ENCODE peak calls at places on chromosome 21, in nine cellular contexts. Q is PC-3, X is neuronal stem cell, A is HepG2, E is K562, H is endothelial cell of umbilical vein, O is keratinocyte, Y is GM23248, V is fibroblast of lung. M is an unnamed sample.

GRCh38 chr21:36792505-36792967 is 93.6 kb downstream of the SIM2 start:
- DNase-seq in Q (peak; percentile 77), X (no peak), A (no peak), E (no peak), H (no peak), O (peak; percentile 60), Y (peak; percentile 34), V (peak; percentile 58), M (no peak)

GRCh38 chr21:31308584-31308983 is 35.5 kb downstream of the TIAM1 start:
- DNase-seq in Q (no peak), X (no peak), A (no peak), E (no peak), H (no peak), O (no peak), Y (no peak), V (no peak), M (no peak)

GRCh38 chr21:32131960-32132359 is 146.9 kb downstream of the MIS18A start:
- DNase-seq in Q (peak; percentile 34), X (no peak), A (peak; percentile 20), E (peak; percentile 57), H (no peak), O (no peak), Y (peak; percentile 61), V (peak; percentile 42), M (no peak)

GRCh38 chr21:15134711-15135110 is 69.9 kb upstream of the NRIP1 start:
- DNase-seq in Q (no peak), X (no peak), A (no peak), E (no peak), H (peak; percentile 44), O (no peak), Y (no peak), V (no peak), M (no peak)

GRCh38 chr21:18155508-18156193 is 89.0 kb upstream of the CHODL start:
- DNase-seq in Q (peak; percentile 9), X (peak; percentile 26), A (no peak), E (no peak), H (peak; percentile 90), O (no peak), Y (no peak), V (peak; percentile 36), M (no peak)

GRCh38 chr21:28781602-28782274 is 210.9 kb downstream of the LTN1 start:
- DNase-seq in Q (peak; percentile 72), X (no peak), A (peak; percentile 4), E (peak; percentile 21), H (peak; percentile 29), O (no peak), Y (peak; percentile 61), V (no peak), M (peak; percentile 9)

GRCh38 chr21:15837603-15838002 is 107.8 kb downstream of the USP25 start:
- DNase-seq in Q (no peak), X (no peak), A (no peak), E (no peak), H (no peak), O (no peak), Y (peak; percentile 54), V (peak; percentile 28), M (no peak)

GRCh38 chr21:38236232-38236631 is 20.6 kb upstream of the KCNJ15 start:
- DNase-seq in Q (peak; percentile 13), X (no peak), A (no peak), E (no peak), H (no peak), O (no peak), Y (peak; percentile 23), V (no peak), M (no peak)

DNA sequence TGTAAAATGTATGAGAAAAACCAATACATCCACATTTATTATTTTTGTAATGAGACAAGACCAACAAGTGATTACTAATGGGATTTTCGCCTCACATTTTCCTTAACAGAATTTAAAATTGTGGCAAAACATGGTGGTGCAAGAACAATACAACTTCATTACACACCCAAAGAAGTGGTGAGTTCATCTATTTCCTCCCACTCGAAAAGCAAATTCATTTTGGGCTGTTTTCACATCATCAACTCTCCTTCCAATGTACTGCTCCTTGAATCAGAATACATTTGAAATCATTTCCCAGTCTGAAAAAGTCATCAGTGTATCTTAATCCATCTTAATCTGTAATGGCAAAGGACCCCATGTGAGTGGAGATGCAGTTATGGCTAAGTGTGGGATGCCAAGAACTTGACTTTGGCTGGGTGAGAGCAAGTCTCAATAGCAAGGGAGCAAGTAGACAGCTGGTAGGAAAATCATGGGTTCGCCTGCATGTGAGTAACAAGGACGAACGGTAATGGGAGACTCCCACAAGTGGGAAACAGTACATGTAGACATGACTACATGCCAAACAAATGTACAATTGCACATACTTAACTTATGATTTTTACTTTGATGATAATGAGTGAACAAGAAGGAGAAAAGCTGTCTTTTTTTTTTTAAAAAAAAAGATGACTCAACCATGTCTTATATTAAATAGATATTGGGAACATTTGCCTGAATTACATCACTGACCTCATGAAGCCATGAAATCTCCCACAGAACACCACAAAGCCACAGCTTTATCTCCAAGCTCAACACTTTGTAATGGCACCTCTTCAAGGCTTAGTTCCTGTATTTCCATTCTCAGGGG is 46.0 kb downstream of the RUNX1 start:
- DNase-seq in Q (no peak), X (no peak), A (no peak), E (no peak), H (no peak), O (no peak), Y (peak; percentile 88), V (peak; percentile 94), M (no peak)
- H3K9ac ChIP-seq in Q (no peak overlapping the region), X (no peak overlapping the region), A (no peak overlapping the region), E (no peak overlapping the region), H (no peak overlapping the region), O (no peak overlapping the region), Y (no peak overlapping the region), V (no peak overlapping the region), M (no peak overlapping the region)

DNA sequence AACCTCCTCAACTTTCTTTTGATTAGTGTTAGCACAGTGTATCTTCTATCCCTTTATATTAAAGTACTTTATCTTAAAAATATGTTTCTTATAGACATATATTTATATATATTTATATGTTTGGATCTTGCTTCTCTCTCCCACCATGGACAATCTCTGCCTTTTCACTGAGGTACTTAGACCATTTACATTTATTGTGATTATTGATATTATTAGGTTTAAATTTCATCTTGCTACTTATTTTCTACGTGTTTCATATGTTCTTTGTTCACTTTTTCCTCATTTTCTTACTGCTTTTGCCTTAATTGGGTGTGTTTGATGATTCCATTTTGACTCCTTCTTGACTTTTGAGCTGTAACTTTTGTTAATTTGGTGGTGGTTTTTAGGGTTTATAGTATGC is 70.7 kb downstream of the POFUT2 start:
- DNase-seq in Q (no peak), X (no peak), A (no peak), E (no peak), H (no peak), O (no peak), Y (no peak), V (no peak), M (no peak)
- H3K27ac ChIP-seq in Q (no peak overlapping the region), X (no peak overlapping the region), A (no peak overlapping the region), E (no peak overlapping the region), H (no peak overlapping the region), O (no peak overlapping the region), Y (no peak overlapping the region), V (no peak overlapping the region), M (no peak overlapping the region)

GRCh38 chr21:34775793-34776192 is 107.0 kb downstream of the CLIC6 start:
- DNase-seq in Q (peak; percentile 85), X (no peak), A (no peak), E (no peak), H (no peak), O (no peak), Y (no peak), V (peak; percentile 50), M (no peak)

GRCh38 chr21:34774750-34775149 is 106.0 kb downstream of the CLIC6 start:
- DNase-seq in Q (peak; percentile 44), X (no peak), A (peak; percentile 50), E (no peak), H (no peak), O (no peak), Y (no peak), V (no peak), M (no peak)

GRCh38 chr21:34770581-34770980 is 101.8 kb downstream of the CLIC6 start:
- DNase-seq in Q (no peak), X (no peak), A (no peak), E (no peak), H (no peak), O (no peak), Y (no peak), V (peak; percentile 62), M (no peak)

GRCh38 chr21:34768326-34768725 is 99.5 kb downstream of the CLIC6 start:
- DNase-seq in Q (no peak), X (no peak), A (no peak), E (no peak), H (no peak), O (no peak), Y (no peak), V (no peak), M (no peak)

GRCh38 chr21:34771512-34772028 is 102.8 kb downstream of the CLIC6 start:
- DNase-seq in Q (peak; percentile 90), X (no peak), A (peak; percentile 89), E (no peak), H (peak; percentile 11), O (no peak), Y (peak; percentile 76), V (peak; percentile 69), M (no peak)
- H3K9ac ChIP-seq in Q (no peak overlapping the region), X (no peak overlapping the region), A (peak overlapping the region; percentile 63), E (no peak overlapping the region), H (no peak overlapping the region), O (peak overlapping the region; percentile 48), Y (peak overlapping the region; percentile 40), V (no peak overlapping the region), M (no peak overlapping the region)

GRCh38 chr21:46264046-46264689 is 21.2 kb downstream of the MCM3AP start:
- DNase-seq in Q (no peak), X (no peak), A (no peak), E (no peak), H (no peak), O (no peak), Y (no peak), V (no peak), M (no peak)

GRCh38 chr21:46268371-46268770 is 17.0 kb downstream of the MCM3AP start:
- DNase-seq in Q (no peak), X (no peak), A (no peak), E (no peak), H (no peak), O (no peak), Y (no peak), V (no peak), M (no peak)

GRCh38 chr21:46264690-46265144 is 20.7 kb downstream of the MCM3AP start:
- DNase-seq in Q (no peak), X (no peak), A (no peak), E (peak; percentile 53), H (no peak), O (no peak), Y (no peak), V (no peak), M (no peak)

GRCh38 chr21:46266946-46267345 is 18.5 kb downstream of the MCM3AP start:
- DNase-seq in Q (no peak), X (no peak), A (no peak), E (no peak), H (no peak), O (no peak), Y (no peak), V (no peak), M (no peak)

DNA sequence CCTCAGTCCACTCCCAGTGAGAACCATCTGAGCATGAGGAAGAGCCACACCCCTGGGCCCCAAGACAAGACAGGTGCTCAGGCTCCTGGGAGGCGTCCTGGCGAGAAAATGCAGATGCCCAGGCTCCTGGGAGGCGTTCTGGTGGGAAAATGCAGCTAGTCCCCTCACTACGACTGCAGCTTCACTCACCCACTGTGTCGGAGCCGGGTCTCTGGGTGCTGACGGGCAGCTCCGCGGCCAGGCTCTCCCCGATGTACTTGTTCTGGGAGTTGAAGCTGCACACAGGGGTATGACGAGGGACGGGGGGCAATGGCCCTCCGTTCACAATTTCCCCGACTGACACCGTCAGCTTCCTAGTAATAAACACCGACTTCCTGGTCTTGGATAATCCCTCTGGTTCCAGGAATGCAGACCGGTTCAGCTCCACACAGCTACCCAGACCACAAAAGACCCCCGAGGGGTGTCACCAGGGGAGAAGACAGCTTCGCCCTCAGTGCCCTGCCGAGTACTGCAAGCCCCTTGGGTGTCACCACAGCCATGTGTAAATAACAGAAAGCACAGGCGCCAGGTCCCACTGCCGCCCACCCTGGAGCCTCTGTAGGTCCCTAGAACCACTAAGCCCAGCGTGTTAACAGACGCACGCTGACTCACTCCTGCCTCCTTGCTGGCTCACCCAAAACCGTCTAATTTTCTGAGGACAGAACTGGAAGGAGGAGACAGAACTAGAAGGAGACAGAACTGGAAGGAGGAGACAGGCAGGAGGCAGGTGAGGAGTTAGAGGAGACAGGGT is 19.5 kb downstream of the MCM3AP start:
- DNase-seq in Q (no peak), X (no peak), A (no peak), E (no peak), H (no peak), O (no peak), Y (no peak), V (no peak), M (no peak)
- H3K27ac ChIP-seq in Q (no peak overlapping the region), X (no peak overlapping the region), A (no peak overlapping the region), E (no peak overlapping the region), H (no peak overlapping the region), O (no peak overlapping the region), Y (no peak overlapping the region), V (no peak overlapping the region), M (no peak overlapping the region)

M was measured in DND-41.